ENCODE peak calls at places on chromosomes 7 and 10, in four cellular contexts. Z, L, C and B are unnamed samples.

GRCh38 chr7:35351466-35351865 is 97.6 kb upstream of the TBX20 start:
- DNase-seq in Z (no peak), L (no peak), C (no peak), B (no peak)

GRCh38 chr7:128867842-128868623 is 5.4 kb downstream of the ATP6V1F start:
- DNase-seq in Z (peak), L (no peak), C (no peak), B (no peak)

GRCh38 chr7:114976666-114977065 is 54.8 kb downstream of the MDFIC start:
- DNase-seq in Z (no peak), L (peak), C (no peak), B (no peak)

GRCh38 chr7:12951397-12951801 is 264.0 kb downstream of the ARL4A start:
- DNase-seq in Z (no peak), L (peak), C (no peak), B (no peak)

GRCh38 chr10:8487346-8487745 is 432.9 kb downstream of the GATA3 start:
- DNase-seq in Z (no peak), L (no peak), C (no peak), B (no peak)

GRCh38 chr7:4837814-4838625 is 23.8 kb downstream of the PAPOLB start:
- DNase-seq in Z (peak), L (no peak), C (no peak), B (no peak)

GRCh38 chr7:157803906-157804305 is 467.1 kb downstream of the DNAJB6 start:
- DNase-seq in Z (no peak), L (no peak), C (no peak), B (no peak)

GRCh38 chr10:100341953-100342626 is 4.9 kb upstream of the SCD start:
- DNase-seq in Z (peak), L (peak), C (peak), B (no peak)

GRCh38 chr10:34734918-34735317 is 80.2 kb downstream of the PARD3 start:
- DNase-seq in Z (no peak), L (no peak), C (no peak), B (no peak)

GRCh38 chr10:92291921-92292860 is 1.2 kb downstream of the MARCHF5 start:
- DNase-seq in Z (peak), L (peak), C (peak), B (peak)

GRCh38 chr7:80040335-80040734 is 94.3 kb upstream of the GNAI1 start:
- DNase-seq in Z (no peak), L (no peak), C (no peak), B (no peak)

GRCh38 chr7:27032843-27033242 is 63.0 kb downstream of the HOXA1 start:
- DNase-seq in Z (no peak), L (no peak), C (no peak), B (no peak)

GRCh38 chr10:75099952-75100763 is 11.3 kb upstream of the SAMD8 start:
- DNase-seq in Z (peak), L (peak), C (peak), B (no peak)

GRCh38 chr10:75230600-75231038 is 5.1 kb downstream of the COMTD1 start:
- DNase-seq in Z (peak), L (peak), C (peak), B (peak)

GRCh38 chr7:87592300-87592699 is 8.4 kb downstream of the ABCB1 start:
- DNase-seq in Z (no peak), L (no peak), C (no peak), B (no peak)

GRCh38 chr10:34523017-34523767 is 291.9 kb downstream of the PARD3 start:
- DNase-seq in Z (no peak), L (no peak), C (no peak), B (no peak)

GRCh38 chr10:1043532-1043995 is 5.4 kb downstream of the IDI1 start:
- DNase-seq in Z (no peak), L (no peak), C (peak), B (peak)

GRCh38 chr7:152989889-152990380 is 230.4 kb downstream of the ACTR3B start:
- DNase-seq in Z (peak), L (peak), C (no peak), B (no peak)

GRCh38 chr10:30857803-30858202 is 173.9 kb downstream of the ZNF438 start:
- DNase-seq in Z (no peak), L (peak), C (peak), B (no peak)

GRCh38 chr7:286278-286677 is 3.7 kb upstream of the FOXL3 start:
- DNase-seq in Z (no peak), L (no peak), C (no peak), B (no peak)

GRCh38 chr10:85900060-85900459 is 466.5 kb downstream of the GRID1 start:
- DNase-seq in Z (no peak), L (no peak), C (no peak), B (no peak)

GRCh38 chr10:124724279-124725027 is 19.7 kb downstream of the FAM53B start:
- DNase-seq in Z (no peak), L (no peak), C (no peak), B (no peak)

GRCh38 chr7:131602304-131602993 is 46.0 kb upstream of the PODXL start:
- DNase-seq in Z (no peak), L (no peak), C (no peak), B (no peak)

GRCh38 chr10:34613491-34613890 is 201.6 kb downstream of the PARD3 start:
- DNase-seq in Z (no peak), L (no peak), C (no peak), B (no peak)

GRCh38 chr10:47374611-47375536 is 9.2 kb downstream of the ZNF488 start:
- DNase-seq in Z (no peak), L (peak), C (no peak), B (no peak)

GRCh38 chr10:130207205-130207604 is 71.0 kb downstream of the GLRX3 start:
- DNase-seq in Z (no peak), L (no peak), C (no peak), B (no peak)

GRCh38 chr7:151009340-151010001 is 14.8 kb downstream of the ATG9B start:
- DNase-seq in Z (peak), L (no peak), C (no peak), B (no peak)

GRCh38 chr7:151010002-151010306 is 14.3 kb downstream of the ATG9B start:
- DNase-seq in Z (no peak), L (no peak), C (no peak), B (no peak)

GRCh38 chr7:151007469-151007898 is 16.7 kb downstream of the NOS3 start:
- DNase-seq in Z (no peak), L (no peak), C (no peak), B (no peak)

GRCh38 chr7:151008143-151008510 is 16.2 kb downstream of the ATG9B start:
- DNase-seq in Z (no peak), L (peak), C (no peak), B (no peak)

GRCh38 chr7:151008511-151009323 is 15.6 kb downstream of the ATG9B start:
- DNase-seq in Z (peak), L (peak), C (peak), B (no peak)
- H3K4me3 ChIP-seq in Z (peak), L (peak), C (peak), B (no peak)

DNA sequence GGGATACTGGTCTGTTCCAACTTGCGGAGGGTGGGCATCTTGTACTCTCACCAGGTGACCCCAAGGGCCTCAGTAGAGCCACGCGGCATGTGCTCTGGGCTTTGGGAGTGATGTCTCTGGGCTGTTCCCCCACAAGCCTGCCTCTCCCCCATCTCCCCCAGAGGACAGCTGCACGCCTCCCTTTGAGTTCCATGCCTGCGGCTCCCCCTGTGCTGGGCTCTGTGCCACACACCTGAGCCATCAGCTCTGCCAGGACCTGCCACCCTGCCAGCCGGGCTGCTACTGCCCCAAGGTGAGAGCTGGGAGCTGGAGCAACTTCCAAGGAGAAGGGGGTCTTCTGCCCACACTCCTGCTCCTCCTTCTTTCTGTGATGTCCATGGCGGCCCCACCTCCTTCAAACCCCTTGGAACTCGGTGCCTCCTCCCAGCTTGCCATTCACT is 15.0 kb upstream of the ZNF862 start:
- DNase-seq in Z (no peak), L (no peak), C (no peak), B (no peak)
- TF ChIP-seq CTCF in Z (no peak), L (no peak), C (no peak), B (no peak)

GRCh38 chr7:43779032-43779812 is 20.7 kb downstream of the BLVRA start:
- DNase-seq in Z (no peak), L (no peak), C (no peak), B (no peak)
- H3K4me3 ChIP-seq in Z (no peak), L (no peak), C (no peak), B (no peak)

GRCh38 chr7:95297041-95297440 is 27.3 kb downstream of the PON1 start:
- DNase-seq in Z (no peak), L (no peak), C (no peak), B (no peak)
- TF ChIP-seq CTCF in Z (no peak), L (no peak), C (no peak), B (no peak)

DNA sequence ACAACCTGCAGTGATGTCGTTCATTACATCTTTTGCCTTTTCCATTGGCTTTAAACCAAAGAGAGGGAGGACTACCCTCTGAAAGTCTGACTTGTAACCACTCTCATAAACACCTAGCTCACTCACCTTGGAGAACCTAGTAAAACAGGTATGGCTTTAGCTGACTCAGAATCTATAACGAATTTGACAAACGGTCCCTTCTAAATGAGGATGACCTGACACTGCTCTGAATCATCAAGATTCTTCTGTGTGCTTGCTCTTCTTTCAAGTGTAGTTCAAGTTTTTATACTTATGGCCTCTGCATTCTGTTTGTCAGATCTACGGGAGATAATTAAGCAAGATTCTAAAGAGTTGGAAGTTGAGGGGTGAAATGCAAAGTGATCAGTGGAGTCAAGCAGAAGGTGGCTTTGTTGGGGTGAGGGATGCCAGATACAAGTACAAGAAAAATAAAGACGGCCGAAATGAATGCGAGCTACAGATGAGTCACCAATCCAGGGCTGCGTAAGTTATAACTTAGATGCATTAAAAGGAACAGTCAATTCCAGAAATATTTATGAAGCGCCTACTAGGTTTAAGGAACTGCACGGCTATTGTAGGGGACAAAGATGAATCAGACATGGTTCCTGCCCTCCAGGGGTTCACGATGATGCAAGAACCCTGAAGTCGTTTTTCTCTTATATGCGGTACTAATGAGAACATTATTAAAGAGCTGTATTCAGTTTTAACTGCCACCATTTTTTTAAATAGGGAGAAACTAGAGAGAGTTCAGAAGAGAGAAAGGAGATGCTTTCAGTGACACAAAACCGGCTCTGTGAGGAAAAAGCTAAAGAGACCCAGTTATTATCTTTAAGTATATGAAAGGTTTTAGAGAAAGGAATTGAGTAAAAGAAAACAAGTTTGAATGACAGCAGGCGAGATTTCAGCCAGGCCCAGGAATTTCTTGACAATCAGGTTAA is 6.5 kb downstream of the HIPK2 start:
- DNase-seq in Z (no peak), L (peak), C (no peak), B (no peak)
- H3K4me3 ChIP-seq in Z (no peak), L (no peak), C (no peak), B (no peak)

DNA sequence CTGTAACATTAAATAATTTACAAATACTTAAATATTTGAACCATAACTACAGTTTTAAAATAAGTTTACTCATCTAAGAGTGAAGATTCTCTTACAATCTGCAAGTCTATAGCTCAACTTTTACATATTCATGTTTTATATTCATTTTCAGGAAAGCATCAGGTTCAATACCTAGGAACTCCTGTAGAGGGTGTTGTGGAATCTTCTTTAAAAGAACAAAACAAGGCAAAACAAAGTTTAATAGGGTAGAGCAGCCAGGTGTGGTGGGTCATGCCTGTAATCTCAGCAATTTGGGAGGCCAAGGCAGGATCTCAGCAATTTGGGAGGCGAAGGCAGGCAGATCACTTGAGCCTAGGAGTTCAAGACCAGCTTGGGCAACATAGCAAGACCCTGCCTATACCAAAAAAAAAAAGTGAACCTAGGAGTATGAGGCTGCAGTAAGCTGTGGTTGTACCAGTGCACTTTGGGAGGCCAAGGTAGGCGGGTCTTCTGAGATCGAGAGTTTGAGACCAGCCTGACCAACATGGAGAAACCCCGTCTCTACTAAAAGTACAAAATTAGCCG is 45.1 kb downstream of the ST8SIA6 start:
- DNase-seq in Z (peak), L (peak), C (no peak), B (no peak)
- TF ChIP-seq CTCF in Z (no peak), L (peak), C (no peak), B (peak)

GRCh38 chr10:48523212-48523819 is 81.6 kb downstream of the ARHGAP22 start:
- DNase-seq in Z (peak), L (peak), C (peak), B (no peak)
- H3K4me3 ChIP-seq in Z (peak), L (peak), C (peak), B (no peak)

GRCh38 chr10:13518076-13518692 is 10.6 kb downstream of the BEND7 start:
- DNase-seq in Z (peak), L (peak), C (no peak), B (no peak)
- TF ChIP-seq CTCF in Z (peak), L (peak), C (no peak), B (peak)